ENCODE peak calls at places on chromosomes 4 and X, in ten cellular contexts. B is mesothelial cell of epicardium; W is astrocyte of the cerebellum; R is stimulated activated CD4-positive, alpha-beta T cell treated with anti-CD3 and anti-CD28 coated beads, TNF-alpha, amount 100 ng/mL, for 48 hours; Q is NCI-H1105 treated with DMSO at 0.1 percent for 48 hours; A is IMR-90; Y is M059J; J is T-helper 1 cell; L is AG08396; M is small intestine. C is an unnamed sample.

GRCh38 chr4:3446631-3447320 is 5.0 kb downstream of the HGFAC start:
- DNase-seq in J (no peak), L (no peak), R (no peak), A (no peak), B (no peak), W (no peak), Q (no peak), Y (no peak), M (no peak), C (no peak)

GRCh38 chrX:72685810-72686465 is 28.2 kb downstream of the PHKA1 start:
- DNase-seq in B (no peak), Y (no peak), W (no peak), M (peak; percentile 0), R (no peak), J (no peak), A (peak; percentile 37), Q (peak; percentile 41), L (peak; percentile 32), C (no peak)

GRCh38 chrX:107542500-107542899 is 85.8 kb upstream of the PRPS1 start:
- DNase-seq in R (no peak), A (peak; percentile 34), Q (peak; percentile 4), B (no peak), J (no peak), W (no peak), Y (peak; percentile 44), M (no peak), L (no peak), C (no peak)

GRCh38 chr4:92264163-92264562 is 39.6 kb upstream of the GRID2 start:
- DNase-seq in Q (no peak), W (no peak), Y (no peak), A (no peak), B (no peak), L (no peak), J (no peak), R (no peak), M (no peak), C (no peak)

GRCh38 chrX:112738347-112739033 is 58.8 kb upstream of the LHFPL1 start:
- DNase-seq in M (no peak), J (peak; percentile 3), B (no peak), Q (no peak), L (no peak), A (peak; percentile 41), Y (no peak), R (peak; percentile 5), W (no peak), C (no peak)

GRCh38 chrX:9905288-9905687 is 61.9 kb upstream of the CLDN34 start:
- DNase-seq in B (no peak), J (no peak), M (no peak), Y (no peak), Q (no peak), A (peak; percentile 90), W (no peak), L (no peak), R (no peak), C (no peak)

GRCh38 chr4:79297479-79297878 is 28.4 kb downstream of the NAA11 start:
- DNase-seq in W (no peak), Y (no peak), J (no peak), B (no peak), A (no peak), M (no peak), L (no peak), Q (no peak), R (no peak), C (no peak)

GRCh38 chr4:188941524-188942109 is 802.4 kb downstream of the TRIML1 start:
- DNase-seq in R (no peak), Y (peak; percentile 97), L (peak; percentile 74), W (peak; percentile 85), B (no peak), A (peak; percentile 100), M (no peak), Q (no peak), J (no peak), C (no peak)

GRCh38 chr4:77600521-77601451 is 4.8 kb upstream of the CXCL13 start:
- DNase-seq in A (peak; percentile 29), R (no peak), Y (peak; percentile 14), W (peak; percentile 15), Q (peak; percentile 38), M (peak; percentile 53), J (peak; percentile 23), L (peak; percentile 42), B (no peak), C (no peak)

GRCh38 chrX:136880003-136880451 is 498 bp downstream of the RBMX start:
- DNase-seq in L (peak; percentile 8), A (no peak), M (peak; percentile 36), J (peak; percentile 44), B (no peak), Q (no peak), R (no peak), Y (peak; percentile 38), W (no peak), C (no peak)

GRCh38 chrX:38375888-38376287 is 23.5 kb downstream of the OTC start:
- DNase-seq in J (no peak), Q (no peak), W (no peak), Y (peak; percentile 4), B (no peak), R (no peak), A (no peak), M (no peak), L (peak; percentile 8), C (no peak)

GRCh38 chrX:16658284-16658683 is 8.3 kb downstream of the S100G start:
- DNase-seq in A (peak; percentile 80), M (no peak), J (no peak), L (peak; percentile 24), W (no peak), R (no peak), Y (peak; percentile 44), B (no peak), Q (no peak), C (no peak)

GRCh38 chrX:25548806-25549205 is 533.0 kb upstream of the ARX start:
- DNase-seq in Y (no peak), A (peak; percentile 1), Q (no peak), B (no peak), L (no peak), J (no peak), W (no peak), M (no peak), R (no peak), C (no peak)

GRCh38 chr4:119833611-119834010 is 205.0 kb upstream of the PDE5A start:
- DNase-seq in W (no peak), J (no peak), Y (no peak), A (no peak), L (no peak), Q (no peak), M (no peak), B (no peak), R (no peak), C (no peak)

GRCh38 chr4:103018391-103019318 is 850 bp downstream of the SLC9B1 start:
- DNase-seq in J (peak; percentile 13), Y (peak; percentile 0), B (no peak), W (no peak), Q (peak; percentile 9), M (peak; percentile 30), L (peak; percentile 34), R (no peak), A (no peak), C (no peak)

C was measured in GM12891.